ENCODE peak calls at places on chromosomes 12 and 14, in four cellular contexts. R, G, W and S are unnamed samples.

GRCh38 chr12:101691697-101692096 is 5.7 kb upstream of the CHPT1 start:
- DNase-seq in W (no peak), G (no peak), R (no peak), S (no peak)

GRCh38 chr12:62878211-62878610 is 56.7 kb downstream of the PPM1H start:
- DNase-seq in G (no peak), R (no peak), W (no peak), S (no peak)

GRCh38 chr12:122250536-122250935 is 15.8 kb downstream of the VPS33A start:
- DNase-seq in G (no peak), R (no peak), W (no peak), S (no peak)

GRCh38 chr12:60539592-60539991 is 943.8 kb downstream of the SLC16A7 start:
- DNase-seq in W (no peak), G (no peak), R (peak), S (peak)

GRCh38 chr14:92935446-92935845 is 12.5 kb downstream of the CHGA start:
- DNase-seq in R (no peak), W (no peak), G (no peak), S (no peak)

GRCh38 chr12:96196781-96197180 is 2.6 kb downstream of the ELK3 start:
- DNase-seq in G (peak), R (peak), W (no peak), S (no peak)

GRCh38 chr14:106507354-106507753 is 981.0 kb downstream of the TMEM121 start:
- DNase-seq in R (no peak), G (no peak), W (no peak), S (no peak)

GRCh38 chr12:95623554-95624170 is 72.4 kb upstream of the USP44 start:
- DNase-seq in G (peak), W (peak), R (peak), S (peak)

GRCh38 chr14:53409974-53410373 is 256.9 kb upstream of the DDHD1 start:
- DNase-seq in R (peak), G (no peak), W (no peak), S (no peak)

GRCh38 chr12:55972906-55973597 is 826 bp upstream of the RAB5B start:
- DNase-seq in R (no peak), W (no peak), G (no peak), S (no peak)

GRCh38 chr14:50845166-50845565 is 14.2 kb upstream of the NIN start:
- DNase-seq in W (no peak), G (no peak), R (no peak), S (no peak)
- TF ChIP-seq EZH2phosphoT487 in W (no peak), G (no peak), R (no peak), S (no peak)

DNA sequence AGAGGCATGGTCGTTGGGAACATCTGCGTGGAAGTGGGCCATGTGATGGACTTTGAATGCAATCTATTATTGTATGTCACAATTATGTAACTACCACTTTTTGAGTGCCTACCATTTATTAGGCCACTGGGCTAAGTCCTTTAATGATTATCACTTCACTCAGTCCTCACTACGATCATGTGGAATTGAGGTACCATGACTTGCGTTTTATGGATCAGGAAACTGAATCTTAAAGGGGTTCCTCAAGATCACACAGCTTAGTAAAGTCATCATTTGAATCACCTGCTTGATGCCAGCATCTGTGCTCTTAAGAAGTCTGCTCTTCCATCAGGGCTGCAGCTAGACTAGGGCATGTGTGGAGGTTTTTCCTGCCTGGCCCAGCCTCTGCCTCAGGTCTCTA is 136.7 kb downstream of the DAD1 start:
- DNase-seq in G (no peak), R (no peak), W (no peak), S (no peak)
- H3K4me3 ChIP-seq in G (no peak), R (no peak), W (no peak), S (no peak)

DNA sequence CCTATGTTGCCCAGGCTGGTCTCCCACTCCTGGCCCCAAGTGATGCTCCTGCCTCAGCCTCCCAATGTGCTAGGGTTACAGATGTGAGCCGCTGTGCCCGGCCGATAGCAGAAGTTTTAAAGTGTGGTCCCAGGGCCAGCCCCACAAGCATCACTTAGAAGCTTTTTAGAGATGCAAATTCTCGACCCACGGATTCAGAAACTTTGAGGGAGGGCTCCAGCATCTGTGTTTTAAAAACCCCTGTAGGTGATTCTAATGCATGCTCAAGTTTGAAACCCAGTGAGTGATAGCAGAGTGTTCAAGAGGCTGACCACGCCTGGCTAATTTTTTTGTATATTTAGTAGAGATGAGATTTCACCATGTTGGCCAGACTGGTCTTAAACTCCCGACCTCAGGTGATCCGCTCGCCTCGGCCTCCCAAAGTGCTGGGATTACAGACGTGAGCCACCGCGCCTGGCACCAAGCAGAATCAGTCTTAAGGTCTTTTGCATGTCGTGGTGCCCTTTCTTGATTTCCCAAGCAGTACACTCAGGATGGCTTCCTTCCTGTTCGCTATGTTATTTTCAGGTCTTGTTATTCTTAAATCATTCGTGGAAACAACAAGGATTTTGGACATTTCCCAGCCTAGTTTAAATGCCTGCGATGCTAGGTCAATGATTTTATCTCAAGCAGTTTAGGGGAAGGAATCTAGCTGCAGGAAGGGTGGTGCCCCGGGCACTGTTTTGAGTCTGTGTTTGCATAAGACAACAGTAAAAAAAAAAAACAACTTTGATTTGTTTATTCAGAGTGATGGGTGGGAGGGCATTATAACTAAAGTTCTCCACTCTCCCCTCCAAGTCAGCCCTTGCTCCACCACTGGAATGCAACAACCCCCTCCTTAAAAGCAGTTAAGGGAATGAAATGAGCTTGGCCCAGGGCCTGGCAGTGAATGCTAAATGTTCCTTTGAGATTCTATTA is 9.2 kb upstream of the RILPL2 start:
- DNase-seq in R (peak), W (peak), G (peak), S (no peak)
- H2AFZ ChIP-seq in R (peak), W (peak), G (peak), S (no peak)

DNA sequence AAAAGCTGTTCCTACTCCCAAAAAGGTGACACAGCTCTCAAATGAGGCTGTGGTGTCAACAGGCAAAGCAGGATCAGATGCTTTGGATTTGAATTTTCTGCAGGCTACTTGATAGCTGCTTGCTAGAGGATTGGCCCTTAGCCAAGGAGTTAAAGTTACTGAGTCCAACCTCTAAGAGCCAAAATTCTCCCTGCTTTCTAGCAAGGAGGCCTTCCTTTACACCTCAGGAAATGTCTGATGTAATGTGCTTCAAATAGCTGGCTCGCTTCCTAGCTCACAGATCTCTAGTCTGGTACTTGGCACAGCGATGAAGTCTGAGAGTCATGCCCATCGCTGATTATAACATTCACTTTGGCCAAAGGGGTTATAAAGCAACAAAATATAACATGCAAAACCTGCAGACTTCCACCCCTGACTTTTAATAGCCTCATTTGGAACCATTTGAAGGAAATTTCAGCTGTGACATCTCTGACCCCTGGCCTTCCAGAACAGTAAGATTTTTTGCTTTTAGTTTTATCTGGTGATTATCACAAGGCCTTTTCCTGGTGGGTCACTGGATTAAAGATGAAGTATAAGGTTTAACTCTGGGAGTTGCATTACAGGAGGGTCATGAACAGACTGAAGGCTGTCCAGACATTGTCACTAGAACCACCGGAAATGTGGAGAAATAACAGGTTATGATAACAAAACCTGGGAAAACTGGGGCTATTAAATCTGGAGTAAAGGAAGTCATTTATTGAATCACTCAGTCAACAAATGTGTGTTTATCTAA is 189.7 kb downstream of the EPS8 start:
- DNase-seq in W (peak), R (peak), G (peak), S (no peak)
- TF ChIP-seq EZH2phosphoT487 in W (no peak), R (no peak), G (no peak), S (no peak)

GRCh38 chr14:64994540-64994939 is 7.8 kb downstream of the FNTB start:
- DNase-seq in G (no peak), R (no peak), W (no peak), S (no peak)
- H3K4me3 ChIP-seq in G (no peak), R (no peak), W (no peak), S (no peak)

DNA sequence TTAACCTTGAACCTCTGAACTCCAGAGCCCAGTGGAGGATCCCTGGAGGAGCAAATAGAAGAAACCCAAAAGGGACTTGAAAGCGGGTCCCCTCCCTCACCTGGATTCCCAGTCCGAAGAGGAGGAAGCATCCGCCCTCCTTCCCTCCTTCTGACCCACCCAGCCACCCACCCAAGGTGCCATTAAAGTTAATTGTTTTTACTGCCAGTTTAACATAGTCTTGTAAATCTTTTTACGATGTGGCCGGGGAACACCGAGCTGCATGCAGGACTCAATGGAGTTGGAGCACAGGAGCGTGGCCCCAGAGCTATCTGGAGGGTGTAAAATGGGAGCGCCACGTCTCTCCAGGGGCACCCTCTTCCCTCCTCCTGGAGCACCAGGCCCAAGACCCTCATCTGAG is 49.9 kb upstream of the TBX3 start:
- DNase-seq in W (no peak), R (no peak), G (no peak), S (no peak)
- H2AFZ ChIP-seq in W (no peak), R (no peak), G (no peak), S (no peak)

GRCh38 chr12:78887444-78887843 is 22.9 kb downstream of the SYT1 start:
- DNase-seq in R (no peak), W (no peak), G (no peak), S (no peak)

GRCh38 chr12:78887008-78887407 is 22.4 kb downstream of the SYT1 start:
- DNase-seq in R (peak), W (no peak), G (peak), S (no peak)

GRCh38 chr12:78891646-78892353 is 27.2 kb downstream of the SYT1 start:
- DNase-seq in G (no peak), R (no peak), W (no peak), S (peak)

GRCh38 chr12:78885466-78885865 is 20.9 kb downstream of the SYT1 start:
- DNase-seq in W (no peak), G (no peak), R (no peak), S (peak)

GRCh38 chr12:78888583-78888982 is 24.0 kb downstream of the SYT1 start:
- DNase-seq in G (no peak), W (no peak), R (no peak), S (peak)
- TF ChIP-seq EZH2phosphoT487 in G (no peak), W (no peak), R (no peak), S (no peak)

GRCh38 chr12:76422878-76423438 is 74.7 kb upstream of the BBS10 start:
- DNase-seq in R (peak), G (peak), W (peak), S (no peak)

GRCh38 chr12:76424941-76425340 is 76.7 kb upstream of the BBS10 start:
- DNase-seq in W (no peak), G (no peak), R (peak), S (no peak)

GRCh38 chr12:76420221-76420620 is 72.0 kb upstream of the BBS10 start:
- DNase-seq in G (no peak), W (no peak), R (no peak), S (no peak)

GRCh38 chr12:76426160-76426559 is 77.9 kb upstream of the BBS10 start:
- DNase-seq in R (no peak), G (no peak), W (no peak), S (no peak)

GRCh38 chr12:76422154-76422877 is 74.1 kb upstream of the BBS10 start:
- DNase-seq in R (peak), W (no peak), G (no peak), S (no peak)
- H3K4me3 ChIP-seq in R (peak), W (peak), G (peak), S (no peak)

GRCh38 chr12:53940448-53941014 is 1.9 kb downstream of the HOXC13 start:
- DNase-seq in W (no peak), G (peak), R (no peak), S (no peak)
- H2AFZ ChIP-seq in W (no peak), G (peak), R (no peak), S (no peak)

GRCh38 chr12:27797301-27798025 is 17.4 kb upstream of the MANSC4 start:
- DNase-seq in G (no peak), R (no peak), W (no peak), S (no peak)

GRCh38 chr12:27796093-27796492 is 16.1 kb upstream of the MANSC4 start:
- DNase-seq in G (no peak), W (no peak), R (no peak), S (no peak)

GRCh38 chr12:27800819-27801218 is 20.8 kb upstream of the MANSC4 start:
- DNase-seq in R (no peak), W (no peak), G (no peak), S (no peak)

GRCh38 chr12:27790179-27790578 is 10.1 kb upstream of the MANSC4 start:
- DNase-seq in R (no peak), G (no peak), W (no peak), S (no peak)

GRCh38 chr12:27794818-27795584 is 15.0 kb upstream of the MANSC4 start:
- DNase-seq in R (no peak), W (no peak), G (no peak), S (no peak)
- TF ChIP-seq EZH2phosphoT487 in R (no peak), W (no peak), G (no peak), S (no peak)